ENCODE peak calls at places on chromosomes 16 and 17, in four cellular contexts. B, C, Y and E are unnamed samples.

GRCh38 chr16:70432304-70432799 is 6.5 kb downstream of the ST3GAL2 start:
- DNase-seq in Y (no peak), B (no peak), C (no peak), E (no peak)

GRCh38 chr16:2030036-2030435 is 3.3 kb downstream of the NHERF2 start:
- DNase-seq in Y (no peak), B (no peak), C (no peak), E (no peak)

GRCh38 chr16:85773044-85773443 is 22.1 kb upstream of the C16orf74 start:
- DNase-seq in Y (no peak), C (no peak), B (no peak), E (no peak)

GRCh38 chr16:56606688-56607618 is 1.4 kb upstream of the MT2A start:
- DNase-seq in C (peak; percentile 98), Y (no peak), B (no peak), E (no peak)

GRCh38 chr17:49387374-49388289 is 25.6 kb upstream of the ZNF652 start:
- DNase-seq in Y (no peak), B (no peak), C (no peak), E (peak; percentile 17)

GRCh38 chr17:47295037-47295873 is 28.5 kb upstream of the EFCAB13 start:
- DNase-seq in C (no peak), Y (peak; percentile 73), B (no peak), E (no peak)

GRCh38 chr16:3482659-3483241 is 12.5 kb downstream of the C16orf90 start:
- DNase-seq in C (no peak), Y (no peak), B (no peak), E (no peak)

GRCh38 chr17:35846055-35846809 is 22.5 kb downstream of the HEATR9 start:
- DNase-seq in B (no peak), Y (no peak), C (peak; percentile 44), E (no peak)

GRCh38 chr16:80655751-80656150 is 115.0 kb downstream of the DYNLRB2 start:
- DNase-seq in C (no peak), B (no peak), Y (no peak), E (no peak)

GRCh38 chr17:3729881-3730280 is 6.2 kb downstream of the HASPIN start:
- DNase-seq in B (no peak), C (no peak), Y (no peak), E (no peak)

GRCh38 chr16:83849434-83849833 is 41.7 kb downstream of the HSBP1 start:
- DNase-seq in B (no peak), C (peak; percentile 10), Y (no peak), E (no peak)